ENCODE peak calls at places on chromosomes 7 and 10, in six cellular contexts. One of them, this sample, is unnamed.

GRCh38 chr7:29976673-29977072 is 12.9 kb downstream of the SCRN1 start:
- DNase-seq in NCI-H1105 treated with DMSO at 0.1 percent for 48 hours: no peak
- DNase-seq in islet precursor cell: no peak
- DNase-seq in T-helper 17 cell: no peak
- DNase-seq in head of caudate nucleus: peak; percentile 43
- DNase-seq in T-cell: no peak
- DNase-seq in this sample: no peak

GRCh38 chr7:2518737-2519118 is 846 bp upstream of the LFNG start:
- DNase-seq in NCI-H1105 treated with DMSO at 0.1 percent for 48 hours: no peak
- DNase-seq in islet precursor cell: no peak
- DNase-seq in T-helper 17 cell: no peak
- DNase-seq in head of caudate nucleus: no peak
- DNase-seq in T-cell: no peak
- DNase-seq in this sample: no peak

GRCh38 chr10:99775850-99776249 is 6.6 kb upstream of the ABCC2 start:
- DNase-seq in NCI-H1105 treated with DMSO at 0.1 percent for 48 hours: no peak
- DNase-seq in islet precursor cell: no peak
- DNase-seq in T-helper 17 cell: no peak
- DNase-seq in head of caudate nucleus: no peak
- DNase-seq in T-cell: no peak
- DNase-seq in this sample: no peak

GRCh38 chr10:70858759-70859158 is 29.6 kb downstream of the PCBD1 start:
- DNase-seq in NCI-H1105 treated with DMSO at 0.1 percent for 48 hours: peak; percentile 40
- DNase-seq in islet precursor cell: no peak
- DNase-seq in T-helper 17 cell: no peak
- DNase-seq in head of caudate nucleus: no peak
- DNase-seq in T-cell: no peak
- DNase-seq in this sample: no peak

GRCh38 chr7:94053532-94053931 is 49.4 kb upstream of the BET1 start:
- DNase-seq in NCI-H1105 treated with DMSO at 0.1 percent for 48 hours: no peak
- DNase-seq in islet precursor cell: no peak
- DNase-seq in T-helper 17 cell: no peak
- DNase-seq in head of caudate nucleus: no peak
- DNase-seq in T-cell: no peak
- DNase-seq in this sample: no peak

GRCh38 chr7:14341200-14341599 is 351.7 kb upstream of the ETV1 start:
- DNase-seq in NCI-H1105 treated with DMSO at 0.1 percent for 48 hours: peak; percentile 19
- DNase-seq in islet precursor cell: no peak
- DNase-seq in T-helper 17 cell: no peak
- DNase-seq in head of caudate nucleus: no peak
- DNase-seq in T-cell: no peak
- DNase-seq in this sample: no peak

GRCh38 chr10:61733358-61733940 is 70.7 kb downstream of the CABCOCO1 start:
- DNase-seq in NCI-H1105 treated with DMSO at 0.1 percent for 48 hours: peak; percentile 34
- DNase-seq in islet precursor cell: no peak
- DNase-seq in T-helper 17 cell: no peak
- DNase-seq in head of caudate nucleus: no peak
- DNase-seq in T-cell: no peak
- DNase-seq in this sample: no peak

GRCh38 chr7:13979671-13980438 is 9.6 kb downstream of the ETV1 start:
- DNase-seq in NCI-H1105 treated with DMSO at 0.1 percent for 48 hours: no peak
- DNase-seq in islet precursor cell: no peak
- DNase-seq in T-helper 17 cell: no peak
- DNase-seq in head of caudate nucleus: no peak
- DNase-seq in T-cell: no peak
- DNase-seq in this sample: no peak

GRCh38 chr7:95404316-95404715 is 8.1 kb upstream of the PON3 start:
- DNase-seq in NCI-H1105 treated with DMSO at 0.1 percent for 48 hours: peak; percentile 45
- DNase-seq in islet precursor cell: no peak
- DNase-seq in T-helper 17 cell: no peak
- DNase-seq in head of caudate nucleus: peak; percentile 22
- DNase-seq in T-cell: no peak
- DNase-seq in this sample: peak; percentile 8

GRCh38 chr10:49602380-49603023 is 7.6 kb upstream of the SLC18A3 start:
- DNase-seq in NCI-H1105 treated with DMSO at 0.1 percent for 48 hours: no peak
- DNase-seq in islet precursor cell: peak; percentile 35
- DNase-seq in T-helper 17 cell: no peak
- DNase-seq in head of caudate nucleus: no peak
- DNase-seq in T-cell: no peak
- DNase-seq in this sample: no peak

GRCh38 chr7:50771120-50772002 is 11.3 kb downstream of the GRB10 start:
- DNase-seq in NCI-H1105 treated with DMSO at 0.1 percent for 48 hours: no peak
- DNase-seq in islet precursor cell: no peak
- DNase-seq in T-helper 17 cell: no peak
- DNase-seq in head of caudate nucleus: no peak
- DNase-seq in T-cell: no peak
- DNase-seq in this sample: peak; percentile 70

GRCh38 chr7:78165454-78165853 is 366.9 kb downstream of the PHTF2 start:
- DNase-seq in NCI-H1105 treated with DMSO at 0.1 percent for 48 hours: no peak
- DNase-seq in islet precursor cell: no peak
- DNase-seq in T-helper 17 cell: no peak
- DNase-seq in head of caudate nucleus: no peak
- DNase-seq in T-cell: no peak
- DNase-seq in this sample: no peak

GRCh38 chr7:98836811-98837631 is 32.8 kb downstream of the TMEM130 start:
- DNase-seq in NCI-H1105 treated with DMSO at 0.1 percent for 48 hours: peak; percentile 27
- DNase-seq in islet precursor cell: peak; percentile 84
- DNase-seq in T-helper 17 cell: no peak
- DNase-seq in head of caudate nucleus: no peak
- DNase-seq in T-cell: no peak
- DNase-seq in this sample: no peak

GRCh38 chr7:97733276-97734206 is 1.7 kb downstream of the TAC1 start:
- DNase-seq in NCI-H1105 treated with DMSO at 0.1 percent for 48 hours: no peak
- DNase-seq in islet precursor cell: peak; percentile 68
- DNase-seq in T-helper 17 cell: no peak
- DNase-seq in head of caudate nucleus: peak; percentile 15
- DNase-seq in T-cell: no peak
- DNase-seq in this sample: no peak

GRCh38 chr7:44152971-44153947 is 12.1 kb upstream of the MYL7 start:
- DNase-seq in NCI-H1105 treated with DMSO at 0.1 percent for 48 hours: no peak
- DNase-seq in islet precursor cell: peak; percentile 47
- DNase-seq in T-helper 17 cell: no peak
- DNase-seq in head of caudate nucleus: no peak
- DNase-seq in T-cell: no peak
- DNase-seq in this sample: no peak

GRCh38 chr10:12914111-12914510 is 87.4 kb downstream of the CCDC3 start:
- DNase-seq in NCI-H1105 treated with DMSO at 0.1 percent for 48 hours: no peak
- DNase-seq in islet precursor cell: no peak
- DNase-seq in T-helper 17 cell: no peak
- DNase-seq in head of caudate nucleus: no peak
- DNase-seq in T-cell: no peak
- DNase-seq in this sample: no peak

GRCh38 chr7:144653449-144653848 is 182.4 kb downstream of the TPK1 start:
- DNase-seq in NCI-H1105 treated with DMSO at 0.1 percent for 48 hours: peak; percentile 14
- DNase-seq in islet precursor cell: no peak
- DNase-seq in T-helper 17 cell: no peak
- DNase-seq in head of caudate nucleus: no peak
- DNase-seq in T-cell: no peak
- DNase-seq in this sample: no peak

GRCh38 chr10:120511165-120511564 is 54.1 kb downstream of the PLPP4 start:
- DNase-seq in NCI-H1105 treated with DMSO at 0.1 percent for 48 hours: no peak
- DNase-seq in islet precursor cell: no peak
- DNase-seq in T-helper 17 cell: no peak
- DNase-seq in head of caudate nucleus: no peak
- DNase-seq in T-cell: no peak
- DNase-seq in this sample: no peak

GRCh38 chr7:8229927-8230326 is 32.0 kb downstream of the ICA1 start:
- DNase-seq in NCI-H1105 treated with DMSO at 0.1 percent for 48 hours: no peak
- DNase-seq in islet precursor cell: no peak
- DNase-seq in T-helper 17 cell: no peak
- DNase-seq in head of caudate nucleus: no peak
- DNase-seq in T-cell: no peak
- DNase-seq in this sample: no peak

GRCh38 chr10:55668326-55668922 is 692.6 kb downstream of the ZWINT start:
- DNase-seq in NCI-H1105 treated with DMSO at 0.1 percent for 48 hours: no peak
- DNase-seq in islet precursor cell: no peak
- DNase-seq in T-helper 17 cell: no peak
- DNase-seq in head of caudate nucleus: no peak
- DNase-seq in T-cell: no peak
- DNase-seq in this sample: no peak

GRCh38 chr10:128615154-128615553 is 488.9 kb upstream of the MKI67 start:
- DNase-seq in NCI-H1105 treated with DMSO at 0.1 percent for 48 hours: no peak
- DNase-seq in islet precursor cell: no peak
- DNase-seq in T-helper 17 cell: no peak
- DNase-seq in head of caudate nucleus: no peak
- DNase-seq in T-cell: no peak
- DNase-seq in this sample: no peak

GRCh38 chr7:42978496-42978895 is 46.3 kb downstream of the MRPL32 start:
- DNase-seq in NCI-H1105 treated with DMSO at 0.1 percent for 48 hours: no peak
- DNase-seq in islet precursor cell: no peak
- DNase-seq in T-helper 17 cell: no peak
- DNase-seq in head of caudate nucleus: no peak
- DNase-seq in T-cell: no peak
- DNase-seq in this sample: no peak

GRCh38 chr7:2771274-2771711 is 72.8 kb downstream of the GNA12 start:
- DNase-seq in NCI-H1105 treated with DMSO at 0.1 percent for 48 hours: no peak
- DNase-seq in islet precursor cell: no peak
- DNase-seq in T-helper 17 cell: no peak
- DNase-seq in head of caudate nucleus: no peak
- DNase-seq in T-cell: no peak
- DNase-seq in this sample: peak; percentile 67

GRCh38 chr7:73820013-73820412 is 10.8 kb upstream of the CLDN4 start:
- DNase-seq in NCI-H1105 treated with DMSO at 0.1 percent for 48 hours: no peak
- DNase-seq in islet precursor cell: peak; percentile 16
- DNase-seq in T-helper 17 cell: no peak
- DNase-seq in head of caudate nucleus: no peak
- DNase-seq in T-cell: no peak
- DNase-seq in this sample: no peak

GRCh38 chr7:107414198-107414597 is 55.7 kb upstream of the GPR22 start:
- DNase-seq in NCI-H1105 treated with DMSO at 0.1 percent for 48 hours: no peak
- DNase-seq in islet precursor cell: no peak
- DNase-seq in T-helper 17 cell: no peak
- DNase-seq in head of caudate nucleus: no peak
- DNase-seq in T-cell: no peak
- DNase-seq in this sample: no peak

GRCh38 chr7:103048833-103049232 is 25.8 kb downstream of the FBXL13 start:
- DNase-seq in NCI-H1105 treated with DMSO at 0.1 percent for 48 hours: no peak
- DNase-seq in islet precursor cell: no peak
- DNase-seq in T-helper 17 cell: no peak
- DNase-seq in head of caudate nucleus: no peak
- DNase-seq in T-cell: no peak
- DNase-seq in this sample: no peak

GRCh38 chr10:104080762-104081161 is 4.9 kb downstream of the COL17A1 start:
- DNase-seq in NCI-H1105 treated with DMSO at 0.1 percent for 48 hours: peak; percentile 40
- DNase-seq in islet precursor cell: no peak
- DNase-seq in T-helper 17 cell: no peak
- DNase-seq in head of caudate nucleus: no peak
- DNase-seq in T-cell: no peak
- DNase-seq in this sample: no peak

GRCh38 chr7:95867309-95867708 is 95.0 kb downstream of the DYNC1I1 start:
- DNase-seq in NCI-H1105 treated with DMSO at 0.1 percent for 48 hours: peak; percentile 47
- DNase-seq in islet precursor cell: no peak
- DNase-seq in T-helper 17 cell: no peak
- DNase-seq in head of caudate nucleus: no peak
- DNase-seq in T-cell: no peak
- DNase-seq in this sample: no peak

GRCh38 chr7:96040250-96040772 is 268.0 kb downstream of the DYNC1I1 start:
- DNase-seq in NCI-H1105 treated with DMSO at 0.1 percent for 48 hours: no peak
- DNase-seq in islet precursor cell: no peak
- DNase-seq in T-helper 17 cell: no peak
- DNase-seq in head of caudate nucleus: no peak
- DNase-seq in T-cell: no peak
- DNase-seq in this sample: no peak